ENCODE peak calls at places on chromosome 21, in seven cellular contexts. N is stimulated activated CD8-positive, alpha-beta memory T cell treated with anti-CD3 and anti-CD28 coated beads, Interleukin-15, amount 100 ng/mL, for 4 hours; L is amniotic stem cell; S is tibial nerve; H is GDM1; U is GF-D8; T is CD14-positive monocyte. P is an unnamed sample.

GRCh38 chr21:38899277-38899947 is 93.7 kb downstream of the ETS2 start:
- DNase-seq in N (no peak), L (no peak), S (no peak), H (no peak), U (no peak), T (no peak), P (no peak)

GRCh38 chr21:26842976-26843911 is 2.0 kb downstream of the ADAMTS1 start:
- DNase-seq in N (no peak), L (peak), S (peak), H (no peak), U (peak), T (no peak), P (peak)

GRCh38 chr21:31801551-31802234 is 69.8 kb upstream of the SCAF4 start:
- DNase-seq in N (no peak), L (no peak), S (no peak), H (no peak), U (no peak), T (no peak), P (no peak)

GRCh38 chr21:44310628-44311027 is 10.8 kb downstream of the PFKL start:
- DNase-seq in N (no peak), L (no peak), S (no peak), H (no peak), U (no peak), T (no peak), P (no peak)

GRCh38 chr21:45823100-45823681 is 158.4 kb upstream of the COL6A1 start:
- DNase-seq in N (no peak), L (no peak), S (no peak), H (no peak), U (no peak), T (no peak), P (no peak)

GRCh38 chr21:46004168-46004861 is 22.7 kb downstream of the COL6A1 start:
- DNase-seq in N (no peak), L (no peak), S (no peak), H (no peak), U (no peak), T (no peak), P (no peak)

GRCh38 chr21:42746593-42747266 is 93.3 kb downstream of the PDE9A start:
- DNase-seq in N (peak), L (no peak), S (no peak), H (peak), U (peak), T (peak), P (peak)

GRCh38 chr21:34797926-34798595 is 129.3 kb downstream of the CLIC6 start:
- DNase-seq in N (no peak), L (no peak), S (no peak), H (no peak), U (no peak), T (no peak), P (no peak)

GRCh38 chr21:26388731-26389231 is 184.3 kb downstream of the CYYR1 start:
- DNase-seq in N (no peak), L (no peak), S (no peak), H (no peak), U (no peak), T (no peak), P (no peak)

GRCh38 chr21:18655927-18656326 is 252.3 kb upstream of the TMPRSS15 start:
- DNase-seq in N (no peak), L (no peak), S (no peak), H (no peak), U (no peak), T (no peak), P (no peak)

GRCh38 chr21:43206231-43207042 is 37.6 kb downstream of the CRYAA start:
- DNase-seq in N (no peak), L (no peak), S (peak), H (no peak), U (no peak), T (peak), P (peak)

GRCh38 chr21:25506268-25506667 is 101.0 kb downstream of the MRPL39 start:
- DNase-seq in N (no peak), L (no peak), S (no peak), H (no peak), U (no peak), T (no peak), P (no peak)

GRCh38 chr21:32807717-32808380 is 36.3 kb upstream of the PAXBP1 start:
- DNase-seq in N (no peak), L (no peak), S (no peak), H (no peak), U (no peak), T (no peak), P (no peak)

GRCh38 chr21:42269382-42269781 is 45.8 kb downstream of the TFF3 start:
- DNase-seq in N (no peak), L (no peak), S (no peak), H (peak), U (peak), T (no peak), P (no peak)

GRCh38 chr21:45366931-45367401 is 38.0 kb upstream of the COL18A1 start:
- DNase-seq in N (no peak), L (no peak), S (no peak), H (no peak), U (no peak), T (no peak), P (peak)

GRCh38 chr21:41750051-41750450 is 16.8 kb downstream of the RIPK4 start:
- DNase-seq in N (no peak), L (no peak), S (no peak), H (no peak), U (no peak), T (no peak), P (no peak)

GRCh38 chr21:41663805-41664788 is 102.8 kb downstream of the RIPK4 start:
- DNase-seq in N (no peak), L (no peak), S (no peak), H (no peak), U (no peak), T (peak), P (no peak)

GRCh38 chr21:20971296-20971921 is 26.8 kb upstream of the NCAM2 start:
- DNase-seq in N (no peak), L (peak), S (peak), H (peak), U (peak), T (no peak), P (no peak)

GRCh38 chr21:23045955-23046354 is 2047.7 kb downstream of the NCAM2 start:
- DNase-seq in N (no peak), L (no peak), S (no peak), H (no peak), U (no peak), T (no peak), P (no peak)

GRCh38 chr21:36707763-36708511 is 9.0 kb downstream of the SIM2 start:
- DNase-seq in N (no peak), L (no peak), S (no peak), H (no peak), U (no peak), T (no peak), P (no peak)

GRCh38 chr21:31710586-31710985 is 21.3 kb downstream of the SCAF4 start:
- DNase-seq in N (no peak), L (peak), S (no peak), H (no peak), U (no peak), T (no peak), P (no peak)

GRCh38 chr21:32350981-32351380 is 41.8 kb downstream of the URB1 start:
- DNase-seq in N (no peak), L (no peak), S (no peak), H (no peak), U (no peak), T (no peak), P (no peak)

GRCh38 chr21:33948096-33948950 is 32.7 kb upstream of the ATP5PO start:
- DNase-seq in N (peak), L (peak), S (no peak), H (peak), U (peak), T (peak), P (peak)

GRCh38 chr21:33212159-33212851 is 17.4 kb upstream of the IFNAR2 start:
- DNase-seq in N (no peak), L (no peak), S (no peak), H (no peak), U (peak), T (no peak), P (no peak)

GRCh38 chr21:16708431-16708830 is 804.4 kb upstream of the CXADR start:
- DNase-seq in N (no peak), L (no peak), S (no peak), H (no peak), U (no peak), T (no peak), P (no peak)

GRCh38 chr21:37458669-37459276 is 92.2 kb downstream of the DYRK1A start:
- DNase-seq in N (no peak), L (no peak), S (no peak), H (no peak), U (no peak), T (no peak), P (no peak)

GRCh38 chr21:32515869-32516268 is 69.5 kb downstream of the TCP10L start:
- DNase-seq in N (no peak), L (no peak), S (no peak), H (no peak), U (no peak), T (no peak), P (no peak)

GRCh38 chr21:42590431-42591131 is 62.8 kb upstream of the PDE9A start:
- DNase-seq in N (no peak), L (no peak), S (no peak), H (peak), U (peak), T (no peak), P (no peak)

GRCh38 chr21:15415541-15416261 is 314.1 kb upstream of the USP25 start:
- DNase-seq in N (no peak), L (no peak), S (peak), H (no peak), U (no peak), T (no peak), P (no peak)

GRCh38 chr21:41250519-41250918 is 66.1 kb upstream of the FAM3B start:
- DNase-seq in N (no peak), L (no peak), S (no peak), H (no peak), U (no peak), T (no peak), P (no peak)

GRCh38 chr21:36288651-36289243 is 31.2 kb upstream of the MORC3 start:
- DNase-seq in N (no peak), L (no peak), S (no peak), H (no peak), U (no peak), T (no peak), P (no peak)

GRCh38 chr21:36917487-36918158 is 48.8 kb downstream of the HLCS start:
- DNase-seq in N (no peak), L (peak), S (no peak), H (no peak), U (no peak), T (no peak), P (no peak)

GRCh38 chr21:37060296-37060695 is 12.6 kb downstream of the PIGP start:
- DNase-seq in N (no peak), L (peak), S (peak), H (no peak), U (no peak), T (no peak), P (no peak)

GRCh38 chr21:42013338-42013737 is 3.2 kb upstream of the ZBTB21 start:
- DNase-seq in N (no peak), L (no peak), S (no peak), H (no peak), U (no peak), T (no peak), P (no peak)

GRCh38 chr21:42454221-42454570 is 41.8 kb downstream of the RSPH1 start:
- DNase-seq in N (no peak), L (no peak), S (no peak), H (no peak), U (no peak), T (no peak), P (no peak)

P was measured in gastrocnemius medialis.